ENCODE peak calls at places on chromosome 5, in seven cellular contexts. D, K, Y, J, O, P and T are unnamed samples.

GRCh38 chr5:26700759-26701384 is 337.5 kb downstream of the CDH9 start:
- DNase-seq in D (no peak), K (no peak), Y (no peak), J (peak), O (peak), P (peak), T (peak)

GRCh38 chr5:168666356-168666755 is 87.2 kb upstream of the PANK3 start:
- DNase-seq in D (no peak), K (no peak), Y (no peak), J (no peak), O (no peak), P (no peak), T (no peak)

GRCh38 chr5:82349651-82350050 is 71.5 kb upstream of the RPS23 start:
- DNase-seq in D (no peak), K (no peak), Y (peak), J (no peak), O (peak), P (peak), T (peak)

GRCh38 chr5:107067391-107067790 is 603.3 kb downstream of the EFNA5 start:
- DNase-seq in D (no peak), K (no peak), Y (peak), J (no peak), O (no peak), P (peak), T (no peak)

GRCh38 chr5:88143693-88144218 is 124.9 kb downstream of the TMEM161B start:
- DNase-seq in D (no peak), K (no peak), Y (no peak), J (no peak), O (no peak), P (no peak), T (no peak)

GRCh38 chr5:160011471-160011870 is 2.5 kb downstream of the TTC1 start:
- DNase-seq in D (no peak), K (no peak), Y (no peak), J (no peak), O (no peak), P (no peak), T (no peak)

GRCh38 chr5:74540582-74540981 is 99.9 kb downstream of the ENC1 start:
- DNase-seq in D (no peak), K (no peak), Y (no peak), J (no peak), O (no peak), P (no peak), T (no peak)

GRCh38 chr5:120615967-120616645 is 152.0 kb downstream of the PRR16 start:
- DNase-seq in D (no peak), K (no peak), Y (peak), J (no peak), O (peak), P (no peak), T (no peak)

GRCh38 chr5:79743846-79744605 is 54.4 kb downstream of the CMYA5 start:
- DNase-seq in D (no peak), K (no peak), Y (peak), J (no peak), O (no peak), P (no peak), T (no peak)

GRCh38 chr5:173793677-173794570 is 94.2 kb upstream of the CPEB4 start:
- DNase-seq in D (no peak), K (no peak), Y (no peak), J (no peak), O (no peak), P (no peak), T (no peak)

GRCh38 chr5:132525299-132525724 is 18.0 kb downstream of the IL5 start:
- DNase-seq in D (no peak), K (no peak), Y (no peak), J (no peak), O (peak), P (no peak), T (no peak)

GRCh38 chr5:41083306-41083705 is 12.2 kb upstream of the MROH2B start:
- DNase-seq in D (no peak), K (no peak), Y (peak), J (no peak), O (no peak), P (no peak), T (no peak)

GRCh38 chr5:54644226-54644625 is 126.7 kb downstream of the SNX18 start:
- DNase-seq in D (no peak), K (no peak), Y (no peak), J (peak), O (no peak), P (no peak), T (no peak)

GRCh38 chr5:125372694-125373621 is 626.5 kb upstream of the ZNF608 start:
- DNase-seq in D (no peak), K (no peak), Y (peak), J (no peak), O (no peak), P (peak), T (no peak)

GRCh38 chr5:3694819-3695218 is 99.2 kb downstream of the IRX1 start:
- DNase-seq in D (no peak), K (no peak), Y (no peak), J (no peak), O (no peak), P (no peak), T (no peak)

GRCh38 chr5:180540050-180540694 is 46.0 kb downstream of the CNOT6 start:
- DNase-seq in D (no peak), K (no peak), Y (no peak), J (no peak), O (no peak), P (no peak), T (no peak)

GRCh38 chr5:68114641-68115040 is 100.9 kb upstream of the PIK3R1 start:
- DNase-seq in D (no peak), K (no peak), Y (peak), J (peak), O (no peak), P (no peak), T (no peak)

GRCh38 chr5:9324348-9325056 is 221.4 kb downstream of the SEMA5A start:
- DNase-seq in D (no peak), K (no peak), Y (peak), J (no peak), O (no peak), P (no peak), T (no peak)

GRCh38 chr5:66527478-66527877 is 68.7 kb upstream of the MAST4 start:
- DNase-seq in D (no peak), K (no peak), Y (no peak), J (no peak), O (no peak), P (no peak), T (no peak)

GRCh38 chr5:99607124-99607523 is 678.3 kb upstream of the CHD1 start:
- DNase-seq in D (no peak), K (no peak), Y (no peak), J (no peak), O (no peak), P (no peak), T (no peak)

GRCh38 chr5:124524552-124525232 is 221.7 kb downstream of the ZNF608 start:
- DNase-seq in D (no peak), K (no peak), Y (no peak), J (no peak), O (peak), P (no peak), T (no peak)

GRCh38 chr5:177426566-177427210 is at the start of gene GRK6:
- DNase-seq in D (no peak), K (peak), Y (peak), J (no peak), O (no peak), P (no peak), T (no peak)

GRCh38 chr5:14775857-14776256 is 95.7 kb downstream of the ANKH start:
- DNase-seq in D (no peak), K (no peak), Y (no peak), J (no peak), O (no peak), P (no peak), T (no peak)

GRCh38 chr5:174581483-174581882 is 142.9 kb upstream of the MSX2 start:
- DNase-seq in D (no peak), K (no peak), Y (no peak), J (no peak), O (peak), P (peak), T (peak)

GRCh38 chr5:150411245-150411979 is 1.3 kb downstream of the CD74 start:
- DNase-seq in D (no peak), K (no peak), Y (no peak), J (no peak), O (peak), P (peak), T (peak)

GRCh38 chr5:72509401-72509800 is 2.2 kb upstream of the ZNF366 start:
- DNase-seq in D (no peak), K (no peak), Y (no peak), J (no peak), O (no peak), P (peak), T (no peak)

GRCh38 chr5:77935516-77936364 is 159.6 kb upstream of the TBCA start:
- DNase-seq in D (no peak), K (no peak), Y (peak), J (no peak), O (peak), P (no peak), T (no peak)

GRCh38 chr5:68193481-68194036 is 22.0 kb upstream of the PIK3R1 start:
- DNase-seq in D (no peak), K (no peak), Y (no peak), J (no peak), O (no peak), P (no peak), T (no peak)

GRCh38 chr5:97043511-97043910 is 98.9 kb downstream of the LIX1 start:
- DNase-seq in D (no peak), K (no peak), Y (no peak), J (no peak), O (no peak), P (no peak), T (no peak)

GRCh38 chr5:81400375-81400774 is 6.4 kb upstream of the ACOT12 start:
- DNase-seq in D (no peak), K (no peak), Y (no peak), J (no peak), O (peak), P (no peak), T (no peak)

GRCh38 chr5:159106569-159107282 is 7.0 kb upstream of the EBF1 start:
- DNase-seq in D (no peak), K (peak), Y (peak), J (no peak), O (peak), P (peak), T (peak)

GRCh38 chr5:73497537-73498056 is 645 bp upstream of the BTF3 start:
- DNase-seq in D (no peak), K (no peak), Y (no peak), J (no peak), O (no peak), P (no peak), T (no peak)